ENCODE peak calls at places on chromosomes 3 and 15, in four cellular contexts. One of them, this sample, is unnamed.

GRCh38 chr3:112020653-112021052 is 13.9 kb upstream of the TMPRSS7 start:
- DNase-seq in coronary artery: no peak
- DNase-seq in testis: no peak
- DNase-seq in astrocyte of the cerebellum: no peak
- DNase-seq in this sample: no peak

GRCh38 chr3:96449341-96449740 is 365.1 kb upstream of the EPHA6 start:
- DNase-seq in astrocyte of the cerebellum: no peak
- DNase-seq in coronary artery: no peak
- DNase-seq in testis: no peak
- DNase-seq in this sample: no peak

GRCh38 chr3:51705276-51706020 is 1.4 kb upstream of the GRM2 start:
- DNase-seq in testis: no peak
- DNase-seq in coronary artery: peak; percentile 52
- DNase-seq in astrocyte of the cerebellum: no peak
- DNase-seq in this sample: no peak

GRCh38 chr15:62549345-62549970 is 384.4 kb upstream of the C2CD4B start:
- DNase-seq in coronary artery: no peak
- DNase-seq in astrocyte of the cerebellum: no peak
- DNase-seq in testis: peak; percentile 57
- DNase-seq in this sample: no peak

GRCh38 chr3:29850641-29851040 is 569.8 kb downstream of the RBMS3 start:
- DNase-seq in coronary artery: no peak
- DNase-seq in astrocyte of the cerebellum: no peak
- DNase-seq in testis: no peak
- DNase-seq in this sample: no peak

GRCh38 chr15:74438696-74439316 is 5.0 kb upstream of the SEMA7A start:
- DNase-seq in coronary artery: no peak
- DNase-seq in testis: peak; percentile 83
- DNase-seq in astrocyte of the cerebellum: peak; percentile 64
- DNase-seq in this sample: peak; percentile 84

GRCh38 chr3:139937674-139938279 is 2.8 kb downstream of the CLSTN2 start:
- DNase-seq in testis: peak; percentile 66
- DNase-seq in astrocyte of the cerebellum: peak; percentile 32
- DNase-seq in coronary artery: no peak
- DNase-seq in this sample: no peak

GRCh38 chr3:194369522-194370279 is at the start of gene LRRC15:
- DNase-seq in astrocyte of the cerebellum: no peak
- DNase-seq in testis: peak; percentile 23
- DNase-seq in coronary artery: no peak
- DNase-seq in this sample: peak; percentile 61

GRCh38 chr3:188948658-188949400 is 222.9 kb upstream of the TPRG1 start:
- DNase-seq in astrocyte of the cerebellum: peak; percentile 98
- DNase-seq in coronary artery: no peak
- DNase-seq in testis: peak; percentile 74
- DNase-seq in this sample: no peak

GRCh38 chr3:5198986-5199731 is 11.7 kb downstream of the EDEM1 start:
- DNase-seq in testis: no peak
- DNase-seq in astrocyte of the cerebellum: no peak
- DNase-seq in coronary artery: no peak
- DNase-seq in this sample: no peak

GRCh38 chr3:32194653-32195052 is 43.8 kb upstream of the CMTM8 start:
- DNase-seq in testis: no peak
- DNase-seq in astrocyte of the cerebellum: no peak
- DNase-seq in coronary artery: no peak
- DNase-seq in this sample: no peak

GRCh38 chr15:98358971-98359370 is 289.4 kb upstream of the IGF1R start:
- DNase-seq in coronary artery: no peak
- DNase-seq in astrocyte of the cerebellum: no peak
- DNase-seq in testis: no peak
- DNase-seq in this sample: no peak

GRCh38 chr3:122052968-122053367 is 2.2 kb upstream of the CD86 start:
- DNase-seq in coronary artery: no peak
- DNase-seq in testis: no peak
- DNase-seq in astrocyte of the cerebellum: no peak
- DNase-seq in this sample: no peak

GRCh38 chr3:16148783-16149182 is 25.7 kb upstream of the GALNT15 start:
- DNase-seq in astrocyte of the cerebellum: peak; percentile 97
- DNase-seq in testis: peak; percentile 86
- DNase-seq in coronary artery: peak; percentile 76
- DNase-seq in this sample: peak; percentile 91

GRCh38 chr3:50385741-50386140 is 26.4 kb upstream of the TMEM115 start:
- DNase-seq in testis: no peak
- DNase-seq in coronary artery: no peak
- DNase-seq in astrocyte of the cerebellum: no peak
- DNase-seq in this sample: no peak

GRCh38 chr15:45254405-45255293 is 2.6 kb downstream of the SLC28A2 start:
- DNase-seq in astrocyte of the cerebellum: no peak
- DNase-seq in testis: no peak
- DNase-seq in coronary artery: no peak
- DNase-seq in this sample: no peak

GRCh38 chr3:129574206-129574605 is 31.2 kb downstream of the H1-8 start:
- DNase-seq in coronary artery: no peak
- DNase-seq in astrocyte of the cerebellum: no peak
- DNase-seq in testis: no peak
- DNase-seq in this sample: no peak

GRCh38 chr3:129576514-129577345 is 29.7 kb downstream of the PLXND1 start:
- DNase-seq in astrocyte of the cerebellum: no peak
- DNase-seq in coronary artery: no peak
- DNase-seq in testis: peak; percentile 53
- DNase-seq in this sample: no peak

GRCh38 chr3:129573493-129573892 is 30.5 kb downstream of the H1-8 start:
- DNase-seq in astrocyte of the cerebellum: no peak
- DNase-seq in testis: no peak
- DNase-seq in coronary artery: no peak
- DNase-seq in this sample: no peak

GRCh38 chr3:129575987-129576364 is 30.5 kb downstream of the PLXND1 start:
- DNase-seq in testis: no peak
- DNase-seq in coronary artery: no peak
- DNase-seq in astrocyte of the cerebellum: no peak
- DNase-seq in this sample: no peak

GRCh38 chr3:129575233-129575986 is 31.1 kb downstream of the PLXND1 start:
- DNase-seq in astrocyte of the cerebellum: no peak
- DNase-seq in coronary artery: no peak
- DNase-seq in testis: no peak
- DNase-seq in this sample: no peak
- TF ChIP-seq CTCF in astrocyte of the cerebellum: no peak
- TF ChIP-seq CTCF in coronary artery: no peak
- TF ChIP-seq CTCF in testis: no peak
- TF ChIP-seq CTCF in this sample: no peak

GRCh38 chr3:19543212-19543841 is 390.7 kb downstream of the EFHB start:
- DNase-seq in astrocyte of the cerebellum: no peak
- DNase-seq in coronary artery: no peak
- DNase-seq in testis: peak; percentile 27
- DNase-seq in this sample: no peak
- TF ChIP-seq CTCF in astrocyte of the cerebellum: peak; percentile 47
- TF ChIP-seq CTCF in coronary artery: peak; percentile 32
- TF ChIP-seq CTCF in testis: no peak
- TF ChIP-seq CTCF in this sample: no peak

DNA sequence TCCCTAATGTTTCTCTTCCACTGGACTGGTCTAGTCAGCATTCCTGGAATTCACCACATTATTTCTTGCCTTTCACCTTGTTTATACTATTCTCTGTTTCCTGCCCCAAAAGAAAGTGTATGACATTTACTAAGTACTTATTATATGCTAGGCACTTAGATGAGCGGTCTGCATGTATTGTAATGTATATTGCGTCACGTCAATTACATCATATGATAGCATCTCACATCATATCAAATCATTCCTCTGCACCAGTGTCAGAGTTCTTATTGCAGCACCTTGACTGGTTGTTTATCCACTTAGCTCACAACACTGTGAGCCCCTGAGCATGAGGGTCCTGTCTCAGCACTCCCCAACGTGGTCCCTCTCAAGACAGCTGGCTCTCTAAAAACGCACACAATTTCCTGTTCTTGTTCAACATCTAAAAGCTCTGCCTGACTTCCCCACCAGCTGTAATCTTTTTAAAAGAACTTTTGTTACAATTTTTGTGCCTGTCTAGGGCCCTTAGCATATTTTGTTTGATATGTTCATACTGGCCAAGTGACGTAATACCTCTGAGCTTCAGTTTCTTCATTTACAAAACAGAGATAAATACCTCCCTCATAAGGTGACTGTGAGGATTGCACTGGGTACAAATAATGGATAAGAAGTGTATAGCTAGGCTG is 58.8 kb downstream of the ARHGAP31 start:
- DNase-seq in testis: no peak
- DNase-seq in astrocyte of the cerebellum: peak; percentile 39
- DNase-seq in coronary artery: no peak
- DNase-seq in this sample: no peak
- TF ChIP-seq CTCF in testis: peak; percentile 44
- TF ChIP-seq CTCF in astrocyte of the cerebellum: peak; percentile 40
- TF ChIP-seq CTCF in coronary artery: no peak
- TF ChIP-seq CTCF in this sample: no peak

GRCh38 chr15:68515371-68516095 is 63.3 kb upstream of the CORO2B start:
- DNase-seq in astrocyte of the cerebellum: no peak
- DNase-seq in testis: no peak
- DNase-seq in coronary artery: no peak
- DNase-seq in this sample: no peak

GRCh38 chr15:68518046-68518445 is 60.7 kb upstream of the CORO2B start:
- DNase-seq in coronary artery: no peak
- DNase-seq in astrocyte of the cerebellum: no peak
- DNase-seq in testis: no peak
- DNase-seq in this sample: no peak

GRCh38 chr15:68518785-68519430 is 59.9 kb upstream of the CORO2B start:
- DNase-seq in astrocyte of the cerebellum: no peak
- DNase-seq in coronary artery: no peak
- DNase-seq in testis: no peak
- DNase-seq in this sample: no peak

GRCh38 chr15:68512578-68512977 is 66.2 kb upstream of the CORO2B start:
- DNase-seq in coronary artery: no peak
- DNase-seq in astrocyte of the cerebellum: no peak
- DNase-seq in testis: no peak
- DNase-seq in this sample: no peak

DNA sequence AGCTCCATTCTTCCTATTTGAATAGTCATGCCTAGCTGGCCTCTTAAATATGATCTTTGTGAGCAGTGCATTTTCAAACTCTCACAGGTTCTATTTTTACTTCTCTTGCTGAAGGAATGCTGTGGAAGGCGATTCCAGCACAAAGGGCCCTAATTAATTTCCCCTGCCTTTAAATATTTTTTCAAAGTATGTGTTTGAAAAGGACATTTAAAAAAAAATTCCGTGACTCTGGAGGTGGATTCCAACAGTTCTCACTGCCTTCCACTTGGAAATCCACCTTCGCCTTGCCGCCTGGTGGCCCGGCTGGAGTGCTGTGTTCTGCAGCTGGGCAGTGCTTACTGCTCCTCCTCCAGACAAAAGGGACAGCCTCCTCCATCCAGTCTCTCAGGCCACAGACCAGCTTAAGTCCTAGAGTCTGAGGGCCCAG is 61.5 kb upstream of the CORO2B start:
- DNase-seq in astrocyte of the cerebellum: no peak
- DNase-seq in testis: peak; percentile 29
- DNase-seq in coronary artery: no peak
- DNase-seq in this sample: no peak
- TF ChIP-seq CTCF in astrocyte of the cerebellum: peak; percentile 43
- TF ChIP-seq CTCF in testis: peak; percentile 23
- TF ChIP-seq CTCF in coronary artery: no peak
- TF ChIP-seq CTCF in this sample: peak; percentile 27

GRCh38 chr15:33701304-33701696 is 267.0 kb upstream of the CHRM5 start:
- DNase-seq in testis: no peak
- DNase-seq in astrocyte of the cerebellum: no peak
- DNase-seq in coronary artery: no peak
- DNase-seq in this sample: no peak
- TF ChIP-seq CTCF in testis: no peak
- TF ChIP-seq CTCF in astrocyte of the cerebellum: peak; percentile 17
- TF ChIP-seq CTCF in coronary artery: no peak
- TF ChIP-seq CTCF in this sample: no peak

DNA sequence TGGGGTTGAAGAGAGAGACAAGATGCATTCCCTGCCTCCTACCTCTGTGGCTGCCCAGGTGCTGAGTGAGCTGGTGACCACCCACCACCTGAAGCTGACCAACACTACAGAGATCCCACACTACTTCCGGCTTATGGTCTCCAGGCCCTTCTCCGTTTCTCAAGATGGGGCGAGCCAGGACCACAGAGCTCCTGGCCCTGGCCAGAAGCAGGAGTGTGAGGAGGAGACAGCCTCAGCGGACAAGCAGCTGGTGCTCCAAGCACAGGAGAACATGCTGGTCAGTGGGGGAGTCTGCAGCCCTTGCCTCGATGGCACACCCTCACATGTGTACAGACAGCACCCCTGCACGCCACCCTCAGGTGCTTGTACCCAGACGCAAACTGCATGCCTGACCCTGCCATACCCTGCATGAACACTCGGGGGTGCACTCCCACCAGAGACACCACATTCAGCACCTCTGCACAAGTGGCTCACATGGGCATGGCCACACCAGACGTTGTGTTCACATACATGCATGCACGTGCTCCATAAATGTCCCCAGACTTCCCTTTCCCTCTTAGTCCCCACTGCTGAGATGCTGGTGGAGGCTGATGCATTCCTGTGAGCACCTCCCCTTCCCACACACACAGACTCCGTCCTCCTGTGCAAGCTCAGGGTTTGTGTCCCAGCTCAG is 19.0 kb downstream of the ACAA1 start:
- DNase-seq in astrocyte of the cerebellum: no peak
- DNase-seq in testis: peak; percentile 73
- DNase-seq in coronary artery: no peak
- DNase-seq in this sample: peak; percentile 69
- TF ChIP-seq CTCF in astrocyte of the cerebellum: peak; percentile 81
- TF ChIP-seq CTCF in testis: peak; percentile 65
- TF ChIP-seq CTCF in coronary artery: peak; percentile 55
- TF ChIP-seq CTCF in this sample: peak; percentile 66

DNA sequence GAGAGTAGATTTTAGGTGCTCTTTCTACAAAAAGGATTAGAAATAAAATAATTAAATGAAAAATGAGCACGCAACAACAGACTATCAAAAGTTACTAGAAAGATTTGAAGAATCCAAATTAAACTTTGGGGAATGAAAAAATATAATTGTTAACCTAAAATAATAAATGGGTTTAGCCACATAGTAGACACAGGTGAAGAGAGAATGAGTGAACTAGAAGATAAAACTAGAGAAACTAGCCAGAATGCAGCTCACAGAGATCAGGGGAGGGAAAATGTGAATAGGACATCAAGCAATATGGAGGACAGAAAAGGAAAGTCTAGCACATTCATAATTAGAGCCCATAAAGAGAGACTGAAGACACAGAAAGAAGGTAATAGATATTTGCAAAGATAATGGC is 310.7 kb upstream of the WNT5A start:
- DNase-seq in coronary artery: no peak
- DNase-seq in testis: no peak
- DNase-seq in astrocyte of the cerebellum: no peak
- DNase-seq in this sample: no peak
- TF ChIP-seq CTCF in coronary artery: no peak
- TF ChIP-seq CTCF in testis: no peak
- TF ChIP-seq CTCF in astrocyte of the cerebellum: no peak
- TF ChIP-seq CTCF in this sample: no peak

This sample was measured in right atrium auricular region.